ENCODE peak calls at places on chromosomes 4 and X, in six cellular contexts. E is activated CD4-positive, alpha-beta T cell treated with anti-CD3 and anti-CD28 coated beads for 24 hours; A is left kidney; W is GM12892; P is B cell; J is cardiac fibroblast. F is an unnamed sample.

GRCh38 chr4:188417181-188417580 is 277.9 kb downstream of the TRIML1 start:
- DNase-seq in E (no peak), A (peak; percentile 81), W (no peak), P (no peak), J (no peak), F (no peak)

GRCh38 chrX:131067846-131068745 is 9.9 kb downstream of the ARHGAP36 start:
- DNase-seq in E (no peak), A (peak; percentile 49), W (no peak), P (no peak), J (no peak), F (no peak)

GRCh38 chrX:7941390-7942042 is 14.3 kb upstream of the PNPLA4 start:
- DNase-seq in E (no peak), A (peak; percentile 30), W (no peak), P (no peak), J (peak; percentile 22), F (peak; percentile 35)

GRCh38 chr4:112270643-112271484 is 14.8 kb downstream of the TIFA start:
- DNase-seq in E (no peak), A (no peak), W (no peak), P (no peak), J (peak; percentile 40), F (peak; percentile 78)

GRCh38 chrX:3576886-3577516 is 136.4 kb downstream of the PRKX start:
- DNase-seq in E (no peak), A (no peak), W (no peak), P (no peak), J (peak; percentile 67), F (peak; percentile 50)

GRCh38 chr4:127783971-127784519 is 1.9 kb downstream of the HSPA4L start:
- DNase-seq in E (no peak), A (peak; percentile 9), W (no peak), P (no peak), J (no peak), F (no peak)

GRCh38 chrX:65744965-65745364 is 77.5 kb downstream of the MSN start:
- DNase-seq in E (no peak), A (no peak), W (no peak), P (no peak), J (peak; percentile 81), F (peak; percentile 37)

GRCh38 chr4:122364700-122365404 is 14.0 kb upstream of the ADAD1 start:
- DNase-seq in E (no peak), A (peak; percentile 1), W (no peak), P (no peak), J (no peak), F (no peak)

GRCh38 chr4:176492648-176493302 is 173.0 kb downstream of the SPCS3 start:
- DNase-seq in E (no peak), A (peak; percentile 29), W (no peak), P (no peak), J (peak; percentile 28), F (peak; percentile 22)

GRCh38 chr4:99806545-99806944 is 10.1 kb upstream of the DAPP1 start:
- DNase-seq in E (no peak), A (no peak), W (no peak), P (no peak), J (no peak), F (no peak)

GRCh38 chr4:82710202-82710929 is 88.2 kb downstream of the SCD5 start:
- DNase-seq in E (no peak), A (no peak), W (no peak), P (no peak), J (no peak), F (no peak)

GRCh38 chr4:22458112-22458511 is 57.8 kb downstream of the ADGRA3 start:
- DNase-seq in E (no peak), A (peak; percentile 90), W (no peak), P (no peak), J (no peak), F (no peak)

GRCh38 chr4:174550541-174550940 is 28.3 kb upstream of the HPGD start:
- DNase-seq in E (no peak), A (no peak), W (no peak), P (no peak), J (no peak), F (no peak)

GRCh38 chr4:78864405-78865024 is 74.7 kb downstream of the PAQR3 start:
- DNase-seq in E (no peak), A (peak; percentile 89), W (no peak), P (peak; percentile 25), J (peak; percentile 91), F (peak; percentile 93)

GRCh38 chr4:8917321-8917811 is 45.7 kb upstream of the HMX1 start:
- DNase-seq in E (no peak), A (no peak), W (peak; percentile 3), P (peak; percentile 12), J (no peak), F (no peak)

GRCh38 chr4:186029731-186030421 is 39.1 kb upstream of the TLR3 start:
- DNase-seq in E (no peak), A (peak; percentile 71), W (no peak), P (no peak), J (peak; percentile 94), F (peak; percentile 85)

GRCh38 chrX:35040871-35041270 is 98.3 kb downstream of the FAM47B start:
- DNase-seq in E (no peak), A (no peak), W (no peak), P (no peak), J (no peak), F (peak; percentile 35)

GRCh38 chr4:1731180-1731579 is 9.9 kb downstream of the TACC3 start:
- DNase-seq in E (no peak), A (no peak), W (no peak), P (no peak), J (no peak), F (peak; percentile 31)

GRCh38 chrX:136185409-136186022 is 38.2 kb downstream of the FHL1 start:
- DNase-seq in E (no peak), A (peak; percentile 35), W (no peak), P (no peak), J (peak; percentile 62), F (peak; percentile 49)

GRCh38 chrX:49001521-49002090 is 458 bp downstream of the GRIPAP1 start:
- DNase-seq in E (peak; percentile 2), A (peak; percentile 61), W (no peak), P (peak; percentile 58), J (peak; percentile 46), F (peak; percentile 41)

GRCh38 chr4:128810871-128811570 is 1.5 kb downstream of the JADE1 start:
- DNase-seq in E (peak; percentile 68), A (peak; percentile 97), W (peak; percentile 48), P (peak; percentile 91), J (peak; percentile 90), F (peak; percentile 83)

GRCh38 chr4:37988670-37989069 is 28.5 kb downstream of the PTTG2 start:
- DNase-seq in E (no peak), A (peak; percentile 92), W (no peak), P (no peak), J (no peak), F (no peak)

GRCh38 chr4:85228264-85228663 is 246.7 kb upstream of the ARHGAP24 start:
- DNase-seq in E (no peak), A (no peak), W (no peak), P (no peak), J (no peak), F (peak; percentile 10)

GRCh38 chr4:165384608-165385007 is 5.8 kb downstream of the CPE start:
- DNase-seq in E (no peak), A (peak; percentile 62), W (no peak), P (no peak), J (peak; percentile 48), F (peak; percentile 75)

GRCh38 chr4:80043534-80043933 is 29.5 kb downstream of the ANTXR2 start:
- DNase-seq in E (no peak), A (peak; percentile 40), W (no peak), P (no peak), J (peak; percentile 73), F (peak; percentile 55)

GRCh38 chr4:141328550-141329173 is 108.0 kb downstream of the ZNF330 start:
- DNase-seq in E (no peak), A (no peak), W (no peak), P (no peak), J (no peak), F (no peak)

GRCh38 chrX:129361566-129361965 is 161.7 kb downstream of the SMARCA1 start:
- DNase-seq in E (no peak), A (peak; percentile 57), W (no peak), P (no peak), J (no peak), F (no peak)

GRCh38 chr4:109496875-109497274 is 63.2 kb upstream of the MCUB start:
- DNase-seq in E (no peak), A (no peak), W (no peak), P (no peak), J (no peak), F (no peak)